ENCODE peak calls at places on chromosomes 3 and 15, in nine cellular contexts. Z is epithelial cell of esophagus; V is Kasumi-1; G is lung; D is ELR; X is activated T-helper 1 cell treated with anti-CD3 and anti-CD28 coated beads, Interleukin-12 subunit alpha, Interleukin-12 subunit beta, Interleukin-2, Interleukin-4 antibody, amounts not matched to agents 30 ng/mL and 10 ng/mL and 1 ng/mL, durations not matched to agents 14 hours and 24 hours and 36 hours; T is activated T-helper 9 cell treated with anti-CD3 and anti-CD28 coated beads, Interleukin-2, amount 50 U/mL, for 16 hours; N is anterior cingulate cortex; J is T1000. M is an unnamed sample.

GRCh38 chr15:28191832-28192231 is 92.7 kb upstream of the OCA2 start:
- DNase-seq in Z (no peak), V (no peak), G (peak), D (no peak), X (no peak), T (no peak), N (peak), J (no peak), M (peak)

GRCh38 chr3:38245930-38246329 is 19.7 kb upstream of the SLC22A13 start:
- DNase-seq in Z (no peak), V (no peak), G (no peak), D (no peak), X (no peak), T (no peak), N (no peak), J (no peak), M (no peak)

GRCh38 chr3:111956995-111957736 is 21.7 kb upstream of the ABHD10 start:
- DNase-seq in Z (no peak), V (no peak), G (no peak), D (no peak), X (no peak), T (no peak), N (no peak), J (no peak), M (no peak)

GRCh38 chr3:43423142-43423541 is 136.8 kb downstream of the SNRK start:
- DNase-seq in Z (no peak), V (no peak), G (no peak), D (no peak), X (no peak), T (no peak), N (no peak), J (no peak), M (no peak)

GRCh38 chr3:51350751-51351150 is 34.3 kb upstream of the MANF start:
- DNase-seq in Z (no peak), V (no peak), G (no peak), D (no peak), X (no peak), T (no peak), N (no peak), J (no peak), M (no peak)

GRCh38 chr3:17195192-17195611 is 310.4 kb downstream of the PLCL2 start:
- DNase-seq in Z (no peak), V (no peak), G (no peak), D (no peak), X (no peak), T (no peak), N (peak), J (peak), M (no peak)

GRCh38 chr3:65935724-65936123 is 103.0 kb downstream of the MAGI1 start:
- DNase-seq in Z (peak), V (peak), G (no peak), D (no peak), X (no peak), T (no peak), N (no peak), J (no peak), M (no peak)

GRCh38 chr3:89656388-89656787 is 549.0 kb downstream of the EPHA3 start:
- DNase-seq in Z (no peak), V (no peak), G (no peak), D (no peak), X (no peak), T (no peak), N (no peak), J (no peak), M (no peak)

GRCh38 chr15:70613259-70613658 is 150.1 kb downstream of the UACA start:
- DNase-seq in Z (no peak), V (no peak), G (no peak), D (no peak), X (no peak), T (no peak), N (no peak), J (no peak), M (no peak)

GRCh38 chr15:80776420-80777045 is 2.6 kb upstream of the CEMIP start:
- DNase-seq in Z (peak), V (peak), G (peak), D (peak), X (peak), T (peak), N (peak), J (peak), M (no peak)

GRCh38 chr3:192888121-192888520 is 29.5 kb downstream of the MB21D2 start:
- DNase-seq in Z (no peak), V (no peak), G (no peak), D (peak), X (no peak), T (no peak), N (no peak), J (no peak), M (no peak)

GRCh38 chr3:166013073-166013679 is 176.0 kb upstream of the BCHE start:
- DNase-seq in Z (peak), V (peak), G (no peak), D (peak), X (no peak), T (no peak), N (no peak), J (no peak), M (peak)

GRCh38 chr3:112133606-112134334 is 722 bp upstream of the GCSAM start:
- DNase-seq in Z (no peak), V (no peak), G (no peak), D (no peak), X (no peak), T (no peak), N (no peak), J (no peak), M (no peak)

GRCh38 chr15:43516801-43517353 is 531 bp upstream of the MAP1A start:
- DNase-seq in Z (no peak), V (no peak), G (no peak), D (peak), X (no peak), T (no peak), N (no peak), J (no peak), M (peak)

GRCh38 chr15:64566629-64567427 is 106.5 kb downstream of the ZNF609 start:
- DNase-seq in Z (no peak), V (peak), G (no peak), D (no peak), X (no peak), T (no peak), N (no peak), J (no peak), M (no peak)

GRCh38 chr15:43208052-43209002 is 12.5 kb downstream of the EPB42 start:
- DNase-seq in Z (no peak), V (no peak), G (no peak), D (no peak), X (no peak), T (no peak), N (no peak), J (no peak), M (no peak)

GRCh38 chr3:114151091-114151490 is 27.8 kb downstream of the DRD3 start:
- DNase-seq in Z (no peak), V (no peak), G (no peak), D (no peak), X (no peak), T (no peak), N (no peak), J (no peak), M (no peak)

GRCh38 chr15:33934896-33935295 is 33.4 kb upstream of the CHRM5 start:
- DNase-seq in Z (no peak), V (no peak), G (no peak), D (no peak), X (no peak), T (no peak), N (no peak), J (no peak), M (no peak)

GRCh38 chr3:172653004-172653403 is 57.9 kb downstream of the NCEH1 start:
- DNase-seq in Z (no peak), V (no peak), G (no peak), D (no peak), X (no peak), T (no peak), N (no peak), J (no peak), M (no peak)

GRCh38 chr15:95429345-95429744 is 901.2 kb upstream of the NR2F2 start:
- DNase-seq in Z (no peak), V (no peak), G (no peak), D (no peak), X (no peak), T (no peak), N (no peak), J (no peak), M (no peak)

GRCh38 chr15:66039117-66039860 is 170.0 kb downstream of the RAB11A start:
- DNase-seq in Z (peak), V (no peak), G (no peak), D (no peak), X (no peak), T (no peak), N (no peak), J (no peak), M (no peak)

GRCh38 chr3:172259726-172260248 is 188.5 kb downstream of the GHSR start:
- DNase-seq in Z (no peak), V (no peak), G (no peak), D (no peak), X (no peak), T (no peak), N (no peak), J (no peak), M (no peak)

GRCh38 chr15:85414495-85414894 is 34.1 kb downstream of the AKAP13 start:
- DNase-seq in Z (peak), V (peak), G (no peak), D (peak), X (no peak), T (no peak), N (no peak), J (no peak), M (no peak)